ENCODE peak calls at places on chromosome 11, in six cellular contexts. One of them, this sample, is unnamed.
A peak's percentile ranks its signal among the peaks of the same experiment; 100 is the strongest.

GRCh38 chr11:724063-724732 is 18.2 kb downstream of the EPS8L2 start:
- DNase-seq in EH: no peak
- DNase-seq in Ammon's horn: no peak
- DNase-seq in activated CD4-positive, CD25-positive, alpha-beta regulatory T cell treated with anti-CD3 and anti-CD28 coated beads, Interleukin-2, amount 50 U/mL, for 72 hours: no peak
- DNase-seq in BE2C: peak; percentile 8
- DNase-seq in IMR-90: no peak
- DNase-seq in this sample: peak; percentile 37

GRCh38 chr11:1548221-1549070 is 23.6 kb downstream of the DUSP8 start:
- DNase-seq in EH: peak; percentile 78
- DNase-seq in activated CD4-positive, CD25-positive, alpha-beta regulatory T cell treated with anti-CD3 and anti-CD28 coated beads, Interleukin-2, amount 50 U/mL, for 72 hours: no peak
- DNase-seq in BE2C: no peak
- DNase-seq in IMR-90: peak; percentile 42
- DNase-seq in Ammon's horn: peak; percentile 43
- DNase-seq in this sample: no peak

GRCh38 chr11:12042215-12042676 is 33.8 kb upstream of the DKK3 start:
- DNase-seq in IMR-90: peak; percentile 99
- DNase-seq in Ammon's horn: no peak
- DNase-seq in EH: peak; percentile 99
- DNase-seq in BE2C: no peak
- DNase-seq in activated CD4-positive, CD25-positive, alpha-beta regulatory T cell treated with anti-CD3 and anti-CD28 coated beads, Interleukin-2, amount 50 U/mL, for 72 hours: no peak
- DNase-seq in this sample: no peak

GRCh38 chr11:66546966-66547661 is 411 bp downstream of the ACTN3 start:
- DNase-seq in IMR-90: no peak
- DNase-seq in BE2C: no peak
- DNase-seq in Ammon's horn: no peak
- DNase-seq in EH: no peak
- DNase-seq in activated CD4-positive, CD25-positive, alpha-beta regulatory T cell treated with anti-CD3 and anti-CD28 coated beads, Interleukin-2, amount 50 U/mL, for 72 hours: no peak
- DNase-seq in this sample: no peak

GRCh38 chr11:99244613-99245012 is 223.9 kb downstream of the CNTN5 start:
- DNase-seq in Ammon's horn: no peak
- DNase-seq in IMR-90: peak; percentile 0
- DNase-seq in EH: no peak
- DNase-seq in activated CD4-positive, CD25-positive, alpha-beta regulatory T cell treated with anti-CD3 and anti-CD28 coated beads, Interleukin-2, amount 50 U/mL, for 72 hours: no peak
- DNase-seq in BE2C: no peak
- DNase-seq in this sample: no peak

GRCh38 chr11:10490398-10491232 is 35.6 kb downstream of the AMPD3 start:
- DNase-seq in Ammon's horn: peak; percentile 95
- DNase-seq in IMR-90: peak; percentile 99
- DNase-seq in EH: peak; percentile 99
- DNase-seq in BE2C: no peak
- DNase-seq in activated CD4-positive, CD25-positive, alpha-beta regulatory T cell treated with anti-CD3 and anti-CD28 coated beads, Interleukin-2, amount 50 U/mL, for 72 hours: no peak
- DNase-seq in this sample: no peak

GRCh38 chr11:46519351-46519750 is 74.5 kb downstream of the AMBRA1 start:
- DNase-seq in IMR-90: no peak
- DNase-seq in activated CD4-positive, CD25-positive, alpha-beta regulatory T cell treated with anti-CD3 and anti-CD28 coated beads, Interleukin-2, amount 50 U/mL, for 72 hours: no peak
- DNase-seq in Ammon's horn: no peak
- DNase-seq in EH: peak; percentile 3
- DNase-seq in BE2C: no peak
- DNase-seq in this sample: no peak

GRCh38 chr11:7630002-7630401 is 43.3 kb downstream of the CYB5R2 start:
- DNase-seq in Ammon's horn: peak; percentile 64
- DNase-seq in IMR-90: no peak
- DNase-seq in EH: no peak
- DNase-seq in activated CD4-positive, CD25-positive, alpha-beta regulatory T cell treated with anti-CD3 and anti-CD28 coated beads, Interleukin-2, amount 50 U/mL, for 72 hours: no peak
- DNase-seq in BE2C: no peak
- DNase-seq in this sample: no peak

GRCh38 chr11:67572747-67573419 is 10.7 kb upstream of the GSTP1 start:
- DNase-seq in BE2C: peak; percentile 80
- DNase-seq in IMR-90: peak; percentile 48
- DNase-seq in EH: peak; percentile 65
- DNase-seq in activated CD4-positive, CD25-positive, alpha-beta regulatory T cell treated with anti-CD3 and anti-CD28 coated beads, Interleukin-2, amount 50 U/mL, for 72 hours: no peak
- DNase-seq in Ammon's horn: peak; percentile 68
- DNase-seq in this sample: peak; percentile 67

GRCh38 chr11:87298155-87298554 is 260.4 kb downstream of the TMEM135 start:
- DNase-seq in EH: no peak
- DNase-seq in Ammon's horn: no peak
- DNase-seq in BE2C: no peak
- DNase-seq in activated CD4-positive, CD25-positive, alpha-beta regulatory T cell treated with anti-CD3 and anti-CD28 coated beads, Interleukin-2, amount 50 U/mL, for 72 hours: no peak
- DNase-seq in IMR-90: no peak
- DNase-seq in this sample: no peak

GRCh38 chr11:8631395-8632110 is 37.5 kb upstream of the STK33 start:
- DNase-seq in IMR-90: peak; percentile 93
- DNase-seq in EH: peak; percentile 86
- DNase-seq in Ammon's horn: no peak
- DNase-seq in activated CD4-positive, CD25-positive, alpha-beta regulatory T cell treated with anti-CD3 and anti-CD28 coated beads, Interleukin-2, amount 50 U/mL, for 72 hours: no peak
- DNase-seq in BE2C: no peak
- DNase-seq in this sample: no peak

GRCh38 chr11:13963949-13964770 is 1.6 kb downstream of the SPON1 start:
- DNase-seq in activated CD4-positive, CD25-positive, alpha-beta regulatory T cell treated with anti-CD3 and anti-CD28 coated beads, Interleukin-2, amount 50 U/mL, for 72 hours: no peak
- DNase-seq in BE2C: no peak
- DNase-seq in IMR-90: no peak
- DNase-seq in EH: no peak
- DNase-seq in Ammon's horn: no peak
- DNase-seq in this sample: no peak

GRCh38 chr11:63564785-63565350 is 1.7 kb upstream of the PLAAT2 start:
- DNase-seq in Ammon's horn: no peak
- DNase-seq in activated CD4-positive, CD25-positive, alpha-beta regulatory T cell treated with anti-CD3 and anti-CD28 coated beads, Interleukin-2, amount 50 U/mL, for 72 hours: no peak
- DNase-seq in IMR-90: no peak
- DNase-seq in BE2C: no peak
- DNase-seq in EH: peak; percentile 7
- DNase-seq in this sample: no peak

GRCh38 chr11:23423119-23423518 is 562.8 kb upstream of the CCDC179 start:
- DNase-seq in EH: peak; percentile 46
- DNase-seq in activated CD4-positive, CD25-positive, alpha-beta regulatory T cell treated with anti-CD3 and anti-CD28 coated beads, Interleukin-2, amount 50 U/mL, for 72 hours: no peak
- DNase-seq in Ammon's horn: no peak
- DNase-seq in IMR-90: peak; percentile 78
- DNase-seq in BE2C: no peak
- DNase-seq in this sample: no peak

GRCh38 chr11:117314840-117315239 is 1.2 kb downstream of the BACE1 start:
- DNase-seq in Ammon's horn: no peak
- DNase-seq in IMR-90: no peak
- DNase-seq in BE2C: peak; percentile 28
- DNase-seq in EH: peak; percentile 41
- DNase-seq in activated CD4-positive, CD25-positive, alpha-beta regulatory T cell treated with anti-CD3 and anti-CD28 coated beads, Interleukin-2, amount 50 U/mL, for 72 hours: no peak
- DNase-seq in this sample: no peak

GRCh38 chr11:5713695-5714094 is 22.6 kb upstream of the OR56B1 start:
- DNase-seq in EH: no peak
- DNase-seq in BE2C: no peak
- DNase-seq in activated CD4-positive, CD25-positive, alpha-beta regulatory T cell treated with anti-CD3 and anti-CD28 coated beads, Interleukin-2, amount 50 U/mL, for 72 hours: no peak
- DNase-seq in Ammon's horn: no peak
- DNase-seq in IMR-90: no peak
- DNase-seq in this sample: no peak

GRCh38 chr11:121591405-121592033 is 138.8 kb upstream of the SORL1-AS1 start:
- DNase-seq in BE2C: peak; percentile 74
- DNase-seq in IMR-90: peak; percentile 80
- DNase-seq in EH: peak; percentile 80
- DNase-seq in activated CD4-positive, CD25-positive, alpha-beta regulatory T cell treated with anti-CD3 and anti-CD28 coated beads, Interleukin-2, amount 50 U/mL, for 72 hours: peak; percentile 61
- DNase-seq in Ammon's horn: peak; percentile 89
- DNase-seq in this sample: peak; percentile 87

GRCh38 chr11:76621866-76622265 is 48.7 kb downstream of the LRRC32 start:
- DNase-seq in Ammon's horn: no peak
- DNase-seq in BE2C: no peak
- DNase-seq in activated CD4-positive, CD25-positive, alpha-beta regulatory T cell treated with anti-CD3 and anti-CD28 coated beads, Interleukin-2, amount 50 U/mL, for 72 hours: no peak
- DNase-seq in EH: peak; percentile 50
- DNase-seq in IMR-90: peak; percentile 33
- DNase-seq in this sample: no peak

GRCh38 chr11:2775083-2775625 is 75.4 kb upstream of the KCNQ1OT1 start:
- DNase-seq in EH: no peak
- DNase-seq in IMR-90: no peak
- DNase-seq in BE2C: no peak
- DNase-seq in activated CD4-positive, CD25-positive, alpha-beta regulatory T cell treated with anti-CD3 and anti-CD28 coated beads, Interleukin-2, amount 50 U/mL, for 72 hours: no peak
- DNase-seq in Ammon's horn: no peak
- DNase-seq in this sample: no peak

GRCh38 chr11:62497132-62497915 is 49.3 kb downstream of the AHNAK start:
- DNase-seq in Ammon's horn: peak; percentile 84
- DNase-seq in IMR-90: peak; percentile 81
- DNase-seq in BE2C: peak; percentile 25
- DNase-seq in EH: peak; percentile 75
- DNase-seq in activated CD4-positive, CD25-positive, alpha-beta regulatory T cell treated with anti-CD3 and anti-CD28 coated beads, Interleukin-2, amount 50 U/mL, for 72 hours: no peak
- DNase-seq in this sample: peak; percentile 26

GRCh38 chr11:114432893-114433292 is 6.4 kb upstream of the REXO2 start:
- DNase-seq in Ammon's horn: no peak
- DNase-seq in activated CD4-positive, CD25-positive, alpha-beta regulatory T cell treated with anti-CD3 and anti-CD28 coated beads, Interleukin-2, amount 50 U/mL, for 72 hours: no peak
- DNase-seq in BE2C: no peak
- DNase-seq in EH: no peak
- DNase-seq in IMR-90: no peak
- DNase-seq in this sample: no peak